ENCODE peak calls at places on chromosomes 1 and 21, in five cellular contexts. E is transverse colon, W is HCT116, Y is uterus, S is tibial nerve. T is an unnamed sample.
A peak's percentile ranks its signal among the peaks of the same experiment; 100 is the strongest.

GRCh38 chr1:243950166-243950565 is 100.1 kb upstream of the AKT3 start:
- DNase-seq in E (no peak), W (no peak), Y (no peak), S (no peak), T (no peak)

GRCh38 chr1:18727956-18728355 is 97.3 kb downstream of the PAX7 start:
- DNase-seq in E (no peak), W (no peak), Y (no peak), S (no peak), T (no peak)

GRCh38 chr1:218585565-218586184 is 240.5 kb downstream of the TGFB2 start:
- DNase-seq in E (no peak), W (peak; percentile 65), Y (no peak), S (no peak), T (no peak)

GRCh38 chr1:173392895-173393654 is 84.1 kb upstream of the PRDX6 start:
- DNase-seq in E (no peak), W (peak; percentile 28), Y (no peak), S (no peak), T (no peak)

GRCh38 chr1:94418664-94419655 is 771 bp downstream of the ABCD3 start:
- DNase-seq in E (peak; percentile 50), W (no peak), Y (peak; percentile 32), S (peak; percentile 19), T (peak; percentile 62)

GRCh38 chr1:228515200-228515834 is 28.1 kb downstream of the RNF187 start:
- DNase-seq in E (no peak), W (peak; percentile 22), Y (no peak), S (no peak), T (no peak)

GRCh38 chr1:169483500-169483966 is 2.2 kb downstream of the SLC19A2 start:
- DNase-seq in E (no peak), W (no peak), Y (no peak), S (no peak), T (no peak)

GRCh38 chr1:73040811-73041210 is 758.5 kb upstream of the NEGR1 start:
- DNase-seq in E (no peak), W (no peak), Y (no peak), S (no peak), T (no peak)

GRCh38 chr1:41456847-41457540 is 27.5 kb downstream of the EDN2 start:
- DNase-seq in E (no peak), W (no peak), Y (no peak), S (no peak), T (no peak)

GRCh38 chr21:45622416-45623097 is 21.0 kb upstream of the PCBP3 start:
- DNase-seq in E (no peak), W (no peak), Y (no peak), S (no peak), T (no peak)

GRCh38 chr1:224061436-224061835 is 52.5 kb upstream of the FBXO28 start:
- DNase-seq in E (no peak), W (no peak), Y (no peak), S (no peak), T (no peak)

GRCh38 chr1:15758537-15758936 is at the start of gene FBLIM1:
- DNase-seq in E (no peak), W (no peak), Y (peak; percentile 42), S (no peak), T (peak; percentile 86)

GRCh38 chr1:43933386-43934278 is at the start of gene ARTN:
- DNase-seq in E (peak; percentile 63), W (no peak), Y (peak; percentile 29), S (no peak), T (no peak)

GRCh38 chr1:204445860-204446412 is 34.3 kb upstream of the PPP1R15B start:
- DNase-seq in E (peak; percentile 73), W (no peak), Y (no peak), S (no peak), T (no peak)

GRCh38 chr21:40936151-40936550 is 89.2 kb upstream of the DSCAM start:
- DNase-seq in E (no peak), W (no peak), Y (no peak), S (no peak), T (no peak)

GRCh38 chr1:41497056-41497440 is 12.6 kb upstream of the EDN2 start:
- DNase-seq in E (no peak), W (no peak), Y (no peak), S (no peak), T (no peak)

GRCh38 chr21:30979054-30979453 is 59.2 kb downstream of the KRTAP19-8 start:
- DNase-seq in E (no peak), W (no peak), Y (no peak), S (no peak), T (no peak)

GRCh38 chr1:248815407-248816034 is 10.2 kb downstream of the SH3BP5L start:
- DNase-seq in E (no peak), W (no peak), Y (no peak), S (no peak), T (no peak)

GRCh38 chr1:201730611-201731010 is 98.3 kb upstream of the IPO9 start:
- DNase-seq in E (no peak), W (no peak), Y (no peak), S (no peak), T (no peak)

GRCh38 chr1:39539252-39539790 is 37.3 kb downstream of the PABPC4 start:
- DNase-seq in E (peak; percentile 76), W (peak; percentile 49), Y (peak; percentile 71), S (peak; percentile 28), T (no peak)

GRCh38 chr1:15633756-15634420 is 16.6 kb downstream of the DDI2 start:
- DNase-seq in E (no peak), W (no peak), Y (no peak), S (no peak), T (no peak)

GRCh38 chr1:38775175-38775845 is 84.3 kb downstream of the RRAGC start:
- DNase-seq in E (no peak), W (no peak), Y (no peak), S (no peak), T (no peak)

GRCh38 chr1:172320723-172321122 is 99.8 kb upstream of the C1orf105 start:
- DNase-seq in E (no peak), W (no peak), Y (no peak), S (no peak), T (no peak)

DNA sequence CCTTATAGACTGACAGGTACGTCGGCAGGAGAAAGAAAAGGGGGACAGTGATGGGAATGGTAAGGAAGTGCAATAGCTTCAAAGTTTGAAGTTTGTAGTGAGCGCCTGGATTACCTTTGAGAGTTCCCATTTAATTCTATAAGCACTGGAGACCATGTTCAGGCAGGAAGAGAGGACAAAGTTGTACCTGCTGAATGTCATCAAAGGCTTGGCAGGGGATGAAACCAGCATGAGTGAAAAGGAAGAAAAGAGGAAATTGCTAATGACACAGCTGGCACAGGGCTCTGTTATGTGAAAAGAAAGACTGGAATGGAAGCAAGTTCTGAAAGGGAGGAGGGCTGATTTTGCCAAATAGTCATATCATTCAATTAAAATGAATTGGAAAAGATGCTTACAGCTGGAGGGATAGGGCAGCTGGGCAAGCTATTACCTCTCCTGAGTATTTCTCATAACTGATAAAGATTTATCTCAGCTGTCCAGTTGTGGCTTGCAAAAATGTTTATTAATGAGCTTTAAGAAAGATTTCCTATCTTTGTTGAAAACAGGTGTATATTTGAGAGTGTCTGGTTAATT is 109.2 kb downstream of the HMCN1 start:
- DNase-seq in E (no peak), W (no peak), Y (no peak), S (no peak), T (no peak)
- H3K4me3 ChIP-seq in E (no peak overlapping the region), W (no peak overlapping the region), Y (no peak overlapping the region), S (no peak overlapping the region), T (no peak overlapping the region)

GRCh38 chr1:2593251-2593878 is 6.8 kb downstream of the PRXL2B start:
- DNase-seq in E (peak; percentile 11), W (no peak), Y (no peak), S (peak; percentile 6), T (no peak)

GRCh38 chr1:2591233-2591580 is 4.6 kb downstream of the PRXL2B start:
- DNase-seq in E (no peak), W (no peak), Y (no peak), S (no peak), T (no peak)

GRCh38 chr1:2594001-2594640 is 7.5 kb downstream of the PRXL2B start:
- DNase-seq in E (peak; percentile 65), W (no peak), Y (peak; percentile 37), S (no peak), T (no peak)

GRCh38 chr1:2591581-2592261 is 5.1 kb downstream of the PRXL2B start:
- DNase-seq in E (no peak), W (no peak), Y (no peak), S (no peak), T (no peak)

DNA sequence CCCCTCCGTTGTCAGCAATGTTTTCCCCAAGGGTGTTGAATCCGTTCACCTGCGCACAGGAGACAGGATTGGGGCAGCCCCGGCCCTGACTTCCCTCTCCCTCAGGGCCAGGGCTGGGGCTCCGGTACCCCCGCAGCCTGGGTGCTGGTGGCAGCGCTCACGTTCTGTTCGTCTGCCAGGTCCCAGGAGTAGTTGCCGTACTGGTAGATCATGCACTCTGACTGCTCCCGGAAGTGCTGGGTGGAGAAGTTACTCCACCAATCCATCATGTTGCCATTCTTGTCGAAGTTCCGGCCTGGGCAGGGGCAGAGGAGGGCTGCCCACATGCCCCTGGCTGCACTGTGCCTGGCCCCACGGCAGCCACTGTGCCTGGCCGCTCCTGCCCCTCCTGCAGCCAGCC is 6.1 kb downstream of the PRXL2B start:
- DNase-seq in E (peak; percentile 67), W (no peak), Y (no peak), S (no peak), T (no peak)
- TF ChIP-seq POLR2A in E (peak; percentile 53), W (no peak), Y (peak; percentile 11), S (no peak), T (no peak)

GRCh38 chr1:234326493-234327366 is 46.5 kb upstream of the COA6 start:
- DNase-seq in E (peak; percentile 55), W (peak; percentile 19), Y (peak; percentile 18), S (no peak), T (peak; percentile 87)
- H3K4me3 ChIP-seq in E (no peak overlapping the region), W (no peak overlapping the region), Y (no peak overlapping the region), S (no peak overlapping the region), T (no peak overlapping the region)

DNA sequence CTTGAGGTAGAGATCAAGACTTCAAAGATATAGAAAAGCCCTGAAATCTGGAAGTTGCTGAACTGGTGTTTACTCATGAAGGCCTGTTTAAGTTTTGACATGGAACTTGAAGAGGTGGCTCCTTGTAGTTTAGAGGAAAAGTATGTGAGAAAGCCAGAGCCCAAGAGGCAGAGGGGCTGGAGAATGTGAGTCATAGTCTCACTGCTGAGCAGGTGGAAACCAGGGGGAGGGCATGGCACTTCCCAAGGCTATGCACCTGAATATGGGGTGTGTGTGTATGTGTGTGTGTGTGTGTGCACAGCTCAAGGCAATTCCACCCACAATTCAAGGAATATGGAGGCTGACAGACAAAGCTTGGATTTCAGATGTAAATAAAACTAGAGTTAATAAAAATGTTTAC is 46.8 kb upstream of the C1orf198 start:
- DNase-seq in E (no peak), W (peak; percentile 10), Y (no peak), S (no peak), T (no peak)
- TF ChIP-seq POLR2A in E (no peak), W (no peak), Y (no peak), S (no peak), T (no peak)